ENCODE peak calls at places on chromosome X, in four cellular contexts. One of them, this sample, is unnamed.

GRCh38 chrX:49286581-49286980 is 16.9 kb upstream of the GAGE10 start:
- DNase-seq in esophagus muscularis mucosa: no peak
- DNase-seq in transverse colon: no peak
- DNase-seq in stomach: no peak
- DNase-seq in this sample: no peak

GRCh38 chrX:9312922-9313867 is 151.7 kb upstream of the TBL1X start:
- DNase-seq in esophagus muscularis mucosa: no peak
- DNase-seq in transverse colon: peak; percentile 67
- DNase-seq in stomach: peak; percentile 66
- DNase-seq in this sample: no peak

GRCh38 chrX:11423362-11423818 is 130.2 kb downstream of the AMELX start:
- DNase-seq in esophagus muscularis mucosa: no peak
- DNase-seq in transverse colon: peak; percentile 35
- DNase-seq in stomach: peak; percentile 29
- DNase-seq in this sample: no peak

GRCh38 chrX:30779453-30780030 is 109.5 kb downstream of the TAB3 start:
- DNase-seq in esophagus muscularis mucosa: no peak
- DNase-seq in transverse colon: no peak
- DNase-seq in stomach: peak; percentile 10
- DNase-seq in this sample: peak; percentile 33

GRCh38 chrX:15564981-15565579 is 35.7 kb downstream of the ACE2 start:
- DNase-seq in esophagus muscularis mucosa: no peak
- DNase-seq in transverse colon: peak; percentile 69
- DNase-seq in stomach: peak; percentile 76
- DNase-seq in this sample: peak; percentile 62

GRCh38 chrX:73851014-73852009 is 288.3 kb downstream of the CHIC1 start:
- DNase-seq in esophagus muscularis mucosa: no peak
- DNase-seq in transverse colon: peak; percentile 90
- DNase-seq in stomach: peak; percentile 87
- DNase-seq in this sample: no peak

GRCh38 chrX:2627272-2627867 is 63.7 kb upstream of the CD99 start:
- DNase-seq in esophagus muscularis mucosa: peak; percentile 82
- DNase-seq in transverse colon: peak; percentile 22
- DNase-seq in stomach: peak; percentile 36
- DNase-seq in this sample: no peak

GRCh38 chrX:3142259-3143042 is 101.2 kb downstream of the ARSF start:
- DNase-seq in esophagus muscularis mucosa: no peak
- DNase-seq in transverse colon: no peak
- DNase-seq in stomach: no peak
- DNase-seq in this sample: no peak

GRCh38 chrX:1734806-1735205 is 119.9 kb downstream of the ASMT start:
- DNase-seq in esophagus muscularis mucosa: no peak
- DNase-seq in transverse colon: no peak
- DNase-seq in stomach: no peak
- DNase-seq in this sample: no peak

GRCh38 chrX:101906136-101906796 is 25.6 kb downstream of the ZMAT1 start:
- DNase-seq in esophagus muscularis mucosa: no peak
- DNase-seq in transverse colon: no peak
- DNase-seq in stomach: no peak
- DNase-seq in this sample: no peak

GRCh38 chrX:53718073-53718472 is 31.6 kb upstream of the HUWE1 start:
- DNase-seq in esophagus muscularis mucosa: no peak
- DNase-seq in transverse colon: no peak
- DNase-seq in stomach: no peak
- DNase-seq in this sample: no peak

GRCh38 chrX:127243654-127244053 is 424.1 kb downstream of the PRR32 start:
- DNase-seq in esophagus muscularis mucosa: no peak
- DNase-seq in transverse colon: no peak
- DNase-seq in stomach: no peak
- DNase-seq in this sample: no peak

GRCh38 chrX:65195621-65196020 is 219.4 kb upstream of the ZC4H2 start:
- DNase-seq in esophagus muscularis mucosa: no peak
- DNase-seq in transverse colon: peak; percentile 20
- DNase-seq in stomach: no peak
- DNase-seq in this sample: no peak

GRCh38 chrX:16484338-16484737 is 165.6 kb upstream of the S100G start:
- DNase-seq in esophagus muscularis mucosa: no peak
- DNase-seq in transverse colon: no peak
- DNase-seq in stomach: no peak
- DNase-seq in this sample: no peak

GRCh38 chrX:7372843-7373525 is 225.0 kb upstream of the PUDP start:
- DNase-seq in esophagus muscularis mucosa: no peak
- DNase-seq in transverse colon: no peak
- DNase-seq in stomach: no peak
- DNase-seq in this sample: no peak

GRCh38 chrX:50838820-50839600 is 25.0 kb upstream of the SHROOM4 start:
- DNase-seq in esophagus muscularis mucosa: no peak
- DNase-seq in transverse colon: no peak
- DNase-seq in stomach: no peak
- DNase-seq in this sample: no peak

GRCh38 chrX:63920875-63921274 is 135.9 kb upstream of the ARHGEF9 start:
- DNase-seq in esophagus muscularis mucosa: no peak
- DNase-seq in transverse colon: no peak
- DNase-seq in stomach: no peak
- DNase-seq in this sample: no peak

GRCh38 chrX:17596546-17597205 is 140.6 kb upstream of the SCML1 start:
- DNase-seq in esophagus muscularis mucosa: no peak
- DNase-seq in transverse colon: no peak
- DNase-seq in stomach: no peak
- DNase-seq in this sample: no peak

GRCh38 chrX:66164470-66164869 is 423 bp downstream of the HEPH start:
- DNase-seq in esophagus muscularis mucosa: no peak
- DNase-seq in transverse colon: no peak
- DNase-seq in stomach: no peak
- DNase-seq in this sample: no peak

GRCh38 chrX:79081895-79082512 is 62.5 kb upstream of the GPR174 start:
- DNase-seq in esophagus muscularis mucosa: no peak
- DNase-seq in transverse colon: no peak
- DNase-seq in stomach: no peak
- DNase-seq in this sample: no peak

GRCh38 chrX:110915579-110915978 is 120.0 kb upstream of the CHRDL1 start:
- DNase-seq in esophagus muscularis mucosa: no peak
- DNase-seq in transverse colon: no peak
- DNase-seq in stomach: no peak
- DNase-seq in this sample: no peak

GRCh38 chrX:21799767-21800166 is 39.6 kb upstream of the MBTPS2 start:
- DNase-seq in esophagus muscularis mucosa: no peak
- DNase-seq in transverse colon: no peak
- DNase-seq in stomach: no peak
- DNase-seq in this sample: no peak

GRCh38 chrX:54182194-54182863 is 725 bp downstream of the FAM120C start:
- DNase-seq in esophagus muscularis mucosa: peak; percentile 91
- DNase-seq in transverse colon: peak; percentile 70
- DNase-seq in stomach: peak; percentile 65
- DNase-seq in this sample: no peak

GRCh38 chrX:129823115-129823514 is 20.6 kb downstream of the ZDHHC9 start:
- DNase-seq in esophagus muscularis mucosa: no peak
- DNase-seq in transverse colon: peak; percentile 38
- DNase-seq in stomach: peak; percentile 33
- DNase-seq in this sample: no peak

GRCh38 chrX:18394477-18394876 is 30.9 kb upstream of the CDKL5 start:
- DNase-seq in esophagus muscularis mucosa: no peak
- DNase-seq in transverse colon: no peak
- DNase-seq in stomach: no peak
- DNase-seq in this sample: no peak

GRCh38 chrX:133151320-133151719 is 54.4 kb upstream of the USP26 start:
- DNase-seq in esophagus muscularis mucosa: no peak
- DNase-seq in transverse colon: peak; percentile 26
- DNase-seq in stomach: no peak
- DNase-seq in this sample: no peak

GRCh38 chrX:50180073-50180940 is 20.5 kb downstream of the AKAP4 start:
- DNase-seq in esophagus muscularis mucosa: no peak
- DNase-seq in transverse colon: no peak
- DNase-seq in stomach: no peak
- DNase-seq in this sample: no peak

GRCh38 chrX:10341309-10341708 is 184.5 kb downstream of the CLCN4 start:
- DNase-seq in esophagus muscularis mucosa: no peak
- DNase-seq in transverse colon: no peak
- DNase-seq in stomach: no peak
- DNase-seq in this sample: no peak

GRCh38 chrX:23331701-23332100 is 2.9 kb upstream of the PTCHD1 start:
- DNase-seq in esophagus muscularis mucosa: no peak
- DNase-seq in transverse colon: no peak
- DNase-seq in stomach: no peak
- DNase-seq in this sample: no peak

GRCh38 chrX:8848921-8849320 is 47.7 kb upstream of the FAM9A start:
- DNase-seq in esophagus muscularis mucosa: no peak
- DNase-seq in transverse colon: no peak
- DNase-seq in stomach: no peak
- DNase-seq in this sample: no peak

GRCh38 chrX:21968333-21968732 is 27.8 kb downstream of the SMS start:
- DNase-seq in esophagus muscularis mucosa: no peak
- DNase-seq in transverse colon: no peak
- DNase-seq in stomach: no peak
- DNase-seq in this sample: no peak

GRCh38 chrX:131901581-131901980 is 121.5 kb upstream of the STK26 start:
- DNase-seq in esophagus muscularis mucosa: no peak
- DNase-seq in transverse colon: no peak
- DNase-seq in stomach: no peak
- DNase-seq in this sample: no peak

GRCh38 chrX:19121898-19122640 is at the start of gene ADGRG2:
- DNase-seq in esophagus muscularis mucosa: no peak
- DNase-seq in transverse colon: peak; percentile 7
- DNase-seq in stomach: peak; percentile 56
- DNase-seq in this sample: no peak

GRCh38 chrX:45758319-45758718 is 557.6 kb upstream of the DIPK2B start:
- DNase-seq in esophagus muscularis mucosa: no peak
- DNase-seq in transverse colon: peak; percentile 17
- DNase-seq in stomach: no peak
- DNase-seq in this sample: no peak

GRCh38 chrX:53074987-53075386 is 7.2 kb upstream of the TSPYL2 start:
- DNase-seq in esophagus muscularis mucosa: no peak
- DNase-seq in transverse colon: no peak
- DNase-seq in stomach: no peak
- DNase-seq in this sample: peak; percentile 47

GRCh38 chrX:111447298-111447697 is 35.3 kb upstream of the DCX start:
- DNase-seq in esophagus muscularis mucosa: no peak
- DNase-seq in transverse colon: no peak
- DNase-seq in stomach: no peak
- DNase-seq in this sample: no peak

GRCh38 chrX:7996414-7996813 is 69.2 kb upstream of the PNPLA4 start:
- DNase-seq in esophagus muscularis mucosa: no peak
- DNase-seq in transverse colon: peak; percentile 21
- DNase-seq in stomach: peak; percentile 28
- DNase-seq in this sample: no peak

DNA sequence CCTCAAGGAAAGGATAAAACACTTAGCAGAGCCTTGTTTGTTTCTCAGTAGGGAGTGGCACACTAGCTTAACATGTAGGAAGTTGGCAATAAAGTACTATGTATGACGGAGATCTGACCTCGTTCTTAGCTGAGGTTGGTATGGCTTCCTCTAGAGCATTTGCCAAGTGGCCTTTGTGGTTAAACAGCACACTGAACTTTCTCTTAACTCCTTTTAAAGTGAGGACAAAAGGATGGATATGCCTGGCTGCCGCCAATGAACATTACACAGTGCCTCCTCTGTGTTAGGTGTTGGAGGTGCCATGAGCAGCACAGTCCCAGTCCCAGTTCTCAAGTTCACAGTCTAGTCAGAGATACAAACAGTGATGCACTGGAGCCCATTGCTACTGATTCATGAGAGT is 54.4 kb downstream of the VGLL1 start:
- DNase-seq in esophagus muscularis mucosa: no peak
- DNase-seq in transverse colon: no peak
- DNase-seq in stomach: no peak
- DNase-seq in this sample: no peak
- TF ChIP-seq EP300 in esophagus muscularis mucosa: no peak
- TF ChIP-seq EP300 in transverse colon: no peak
- TF ChIP-seq EP300 in stomach: no peak
- TF ChIP-seq EP300 in this sample: no peak

GRCh38 chrX:72365126-72365525 is 59.4 kb upstream of the CITED1 start:
- DNase-seq in esophagus muscularis mucosa: no peak
- DNase-seq in transverse colon: no peak
- DNase-seq in stomach: no peak
- DNase-seq in this sample: no peak
- TF ChIP-seq POLR2AphosphoS5 in esophagus muscularis mucosa: no peak
- TF ChIP-seq POLR2AphosphoS5 in transverse colon: no peak
- TF ChIP-seq POLR2AphosphoS5 in stomach: no peak
- TF ChIP-seq POLR2AphosphoS5 in this sample: no peak

DNA sequence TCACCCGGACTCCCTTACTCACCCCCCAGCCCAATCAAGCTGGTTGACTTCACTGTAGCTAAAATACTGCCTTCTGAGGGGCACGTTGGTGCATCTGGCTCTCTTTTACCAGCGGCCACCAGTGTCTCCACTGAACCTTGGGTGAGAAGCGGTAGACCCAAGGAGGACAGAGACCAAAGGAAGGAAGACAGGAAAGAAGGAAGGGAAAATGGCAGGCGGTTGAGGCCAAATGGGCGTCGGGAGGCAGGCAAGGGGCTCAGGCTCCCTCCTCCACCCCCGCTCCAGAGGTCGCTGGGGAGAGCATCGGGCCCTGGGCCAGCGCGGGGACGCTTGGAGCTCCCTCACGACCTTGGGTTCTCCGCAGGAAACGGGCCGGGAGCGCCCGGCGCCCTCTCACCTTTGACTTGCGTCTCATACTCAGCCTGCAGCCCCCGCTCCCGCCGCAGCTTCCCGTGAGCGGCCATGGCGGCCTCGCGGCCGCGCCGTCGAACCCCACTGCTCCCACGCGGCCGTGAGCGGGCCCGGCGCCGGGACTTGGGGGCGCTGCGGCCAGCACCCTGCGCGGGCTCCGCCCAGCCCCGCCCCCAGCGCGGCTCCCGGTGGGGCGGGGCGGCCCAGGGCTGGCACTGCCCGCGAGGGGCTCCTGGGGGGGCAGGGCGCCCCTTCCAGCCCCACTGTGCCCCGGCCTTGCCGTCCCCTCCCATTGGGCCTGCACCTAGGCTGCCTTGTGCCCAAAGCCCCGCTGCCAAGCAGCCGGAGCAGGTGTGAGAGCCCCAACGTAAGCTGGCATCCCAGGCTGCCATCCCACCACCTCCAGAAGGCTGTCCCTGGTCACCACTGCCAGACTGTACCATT is at the start of gene ARHGAP4:
- DNase-seq in esophagus muscularis mucosa: no peak
- DNase-seq in transverse colon: no peak
- DNase-seq in stomach: no peak
- DNase-seq in this sample: no peak
- TF ChIP-seq POLR2A in esophagus muscularis mucosa: no peak
- TF ChIP-seq POLR2A in transverse colon: no peak
- TF ChIP-seq POLR2A in stomach: no peak
- TF ChIP-seq POLR2A in this sample: no peak

GRCh38 chrX:154436597-154437397 is at the start of gene GDI1:
- DNase-seq in esophagus muscularis mucosa: no peak
- DNase-seq in transverse colon: peak; percentile 36
- DNase-seq in stomach: peak; percentile 43
- DNase-seq in this sample: peak; percentile 73
- TF ChIP-seq EP300 in esophagus muscularis mucosa: no peak
- TF ChIP-seq EP300 in transverse colon: no peak
- TF ChIP-seq EP300 in stomach: no peak
- TF ChIP-seq EP300 in this sample: no peak